ENCODE peak calls at places on chromosomes 16 and 17, in five cellular contexts. One of them, this sample, is unnamed.

GRCh38 chr16:23768581-23768980 is 13.8 kb downstream of the CHP2 start:
- DNase-seq in neuronal stem cell: no peak
- DNase-seq in IMR-90: no peak
- DNase-seq in trophoblast cell: no peak
- DNase-seq in H1: no peak
- DNase-seq in this sample: no peak

GRCh38 chr17:80825471-80826345 is 165.9 kb upstream of the CHMP6 start:
- DNase-seq in neuronal stem cell: no peak
- DNase-seq in IMR-90: no peak
- DNase-seq in trophoblast cell: peak; percentile 4
- DNase-seq in H1: no peak
- DNase-seq in this sample: no peak

GRCh38 chr17:59845595-59846390 is 47.0 kb downstream of the TUBD1 start:
- DNase-seq in neuronal stem cell: no peak
- DNase-seq in IMR-90: peak; percentile 89
- DNase-seq in trophoblast cell: peak; percentile 90
- DNase-seq in H1: no peak
- DNase-seq in this sample: peak; percentile 85

GRCh38 chr17:75152971-75153853 is 1.1 kb downstream of the JPT1 start:
- DNase-seq in neuronal stem cell: no peak
- DNase-seq in IMR-90: peak; percentile 28
- DNase-seq in trophoblast cell: peak; percentile 64
- DNase-seq in H1: no peak
- DNase-seq in this sample: peak; percentile 45

GRCh38 chr16:8739151-8739550 is 58.3 kb downstream of the TMEM186 start:
- DNase-seq in neuronal stem cell: no peak
- DNase-seq in IMR-90: no peak
- DNase-seq in trophoblast cell: no peak
- DNase-seq in H1: no peak
- DNase-seq in this sample: no peak

GRCh38 chr16:50393461-50394214 is 24.9 kb upstream of the BRD7 start:
- DNase-seq in neuronal stem cell: no peak
- DNase-seq in IMR-90: no peak
- DNase-seq in trophoblast cell: no peak
- DNase-seq in H1: no peak
- DNase-seq in this sample: no peak

GRCh38 chr17:73387746-73388577 is 76.2 kb upstream of the CDC42EP4 start:
- DNase-seq in neuronal stem cell: no peak
- DNase-seq in IMR-90: no peak
- DNase-seq in trophoblast cell: no peak
- DNase-seq in H1: no peak
- DNase-seq in this sample: no peak

GRCh38 chr16:71501562-71501961 is 12.4 kb upstream of the ZNF19 start:
- DNase-seq in neuronal stem cell: no peak
- DNase-seq in IMR-90: no peak
- DNase-seq in trophoblast cell: no peak
- DNase-seq in H1: no peak
- DNase-seq in this sample: no peak

GRCh38 chr16:79213214-79213613 is 387.3 kb downstream of the MAF start:
- DNase-seq in neuronal stem cell: no peak
- DNase-seq in IMR-90: no peak
- DNase-seq in trophoblast cell: peak; percentile 49
- DNase-seq in H1: no peak
- DNase-seq in this sample: no peak

GRCh38 chr17:9240659-9241370 is 219.5 kb downstream of the NTN1 start:
- DNase-seq in neuronal stem cell: no peak
- DNase-seq in IMR-90: peak; percentile 54
- DNase-seq in trophoblast cell: peak; percentile 60
- DNase-seq in H1: peak; percentile 25
- DNase-seq in this sample: peak; percentile 91

GRCh38 chr17:7849185-7850117 is 5.4 kb upstream of the TMEM88 start:
- DNase-seq in neuronal stem cell: no peak
- DNase-seq in IMR-90: no peak
- DNase-seq in trophoblast cell: peak; percentile 35
- DNase-seq in H1: no peak
- DNase-seq in this sample: no peak

GRCh38 chr16:86241681-86242080 is 268.6 kb upstream of the FOXF1 start:
- DNase-seq in neuronal stem cell: no peak
- DNase-seq in IMR-90: no peak
- DNase-seq in trophoblast cell: no peak
- DNase-seq in H1: no peak
- DNase-seq in this sample: no peak

GRCh38 chr17:80524150-80524712 is 20.4 kb upstream of the RPTOR start:
- DNase-seq in neuronal stem cell: no peak
- DNase-seq in IMR-90: no peak
- DNase-seq in trophoblast cell: no peak
- DNase-seq in H1: no peak
- DNase-seq in this sample: no peak

GRCh38 chr17:44607836-44608690 is 48.2 kb upstream of the MEIOC start:
- DNase-seq in neuronal stem cell: no peak
- DNase-seq in IMR-90: peak; percentile 74
- DNase-seq in trophoblast cell: no peak
- DNase-seq in H1: peak; percentile 31
- DNase-seq in this sample: no peak

GRCh38 chr17:47883589-47884426 is 12.2 kb upstream of the SP2 start:
- DNase-seq in neuronal stem cell: no peak
- DNase-seq in IMR-90: no peak
- DNase-seq in trophoblast cell: no peak
- DNase-seq in H1: no peak
- DNase-seq in this sample: no peak

GRCh38 chr16:69610356-69610755 is 44.6 kb downstream of the NFAT5 start:
- DNase-seq in neuronal stem cell: peak; percentile 35
- DNase-seq in IMR-90: no peak
- DNase-seq in trophoblast cell: peak; percentile 58
- DNase-seq in H1: no peak
- DNase-seq in this sample: no peak

GRCh38 chr16:46916980-46917379 is 32.8 kb downstream of the GPT2 start:
- DNase-seq in neuronal stem cell: no peak
- DNase-seq in IMR-90: peak; percentile 15
- DNase-seq in trophoblast cell: no peak
- DNase-seq in H1: no peak
- DNase-seq in this sample: peak; percentile 14

GRCh38 chr16:55502801-55503366 is 6.0 kb upstream of the LPCAT2 start:
- DNase-seq in neuronal stem cell: no peak
- DNase-seq in IMR-90: peak; percentile 93
- DNase-seq in trophoblast cell: peak; percentile 29
- DNase-seq in H1: no peak
- DNase-seq in this sample: peak; percentile 92

GRCh38 chr16:9035986-9036385 is 55.5 kb upstream of the HAPSTR1 start:
- DNase-seq in neuronal stem cell: no peak
- DNase-seq in IMR-90: no peak
- DNase-seq in trophoblast cell: peak; percentile 66
- DNase-seq in H1: no peak
- DNase-seq in this sample: no peak

GRCh38 chr16:3591436-3591803 is 14.2 kb upstream of the NLRC3 start:
- DNase-seq in neuronal stem cell: no peak
- DNase-seq in IMR-90: no peak
- DNase-seq in trophoblast cell: no peak
- DNase-seq in H1: no peak
- DNase-seq in this sample: no peak

GRCh38 chr16:53541326-53541725 is 38.3 kb upstream of the AKTIP start:
- DNase-seq in neuronal stem cell: no peak
- DNase-seq in IMR-90: peak; percentile 34
- DNase-seq in trophoblast cell: no peak
- DNase-seq in H1: no peak
- DNase-seq in this sample: no peak

GRCh38 chr17:27552467-27552779 is 78.6 kb upstream of the LGALS9 start:
- DNase-seq in neuronal stem cell: no peak
- DNase-seq in IMR-90: peak; percentile 72
- DNase-seq in trophoblast cell: peak; percentile 71
- DNase-seq in H1: no peak
- DNase-seq in this sample: peak; percentile 83

GRCh38 chr16:29712770-29713169 is 33.0 kb downstream of the C16orf54 start:
- DNase-seq in neuronal stem cell: no peak
- DNase-seq in IMR-90: no peak
- DNase-seq in trophoblast cell: no peak
- DNase-seq in H1: no peak
- DNase-seq in this sample: no peak

GRCh38 chr17:17020821-17021193 is 21.4 kb upstream of the MPRIP start:
- DNase-seq in neuronal stem cell: no peak
- DNase-seq in IMR-90: no peak
- DNase-seq in trophoblast cell: peak; percentile 83
- DNase-seq in H1: no peak
- DNase-seq in this sample: no peak

DNA sequence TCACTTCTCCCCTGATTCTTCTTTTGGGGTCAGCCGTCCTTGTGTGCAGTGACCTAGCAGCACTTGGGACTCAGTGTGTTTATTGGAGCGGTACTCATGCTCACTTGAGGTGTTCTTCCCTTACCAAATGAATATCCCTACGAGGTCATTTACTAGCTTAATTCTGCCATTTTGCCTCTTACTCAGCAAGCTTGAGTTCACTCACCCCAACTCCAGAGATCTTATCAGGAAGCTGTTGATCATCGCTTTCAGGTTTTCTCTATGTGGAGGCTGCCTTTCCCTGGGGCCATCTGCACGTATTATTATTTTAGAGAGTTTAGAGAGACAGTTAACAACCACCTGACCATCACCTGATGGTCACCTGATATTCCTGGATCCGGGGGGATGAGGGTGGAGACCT is 1466.0 kb upstream of the GOT2 start:
- DNase-seq in neuronal stem cell: no peak
- DNase-seq in IMR-90: no peak
- DNase-seq in trophoblast cell: no peak
- DNase-seq in H1: no peak
- DNase-seq in this sample: no peak
- H3K23ac ChIP-seq in neuronal stem cell: no peak overlapping the region
- H3K23ac ChIP-seq in IMR-90: no peak overlapping the region
- H3K23ac ChIP-seq in trophoblast cell: no peak overlapping the region
- H3K23ac ChIP-seq in H1: no peak overlapping the region
- H3K23ac ChIP-seq in this sample: no peak overlapping the region

GRCh38 chr16:67919618-67920210 is 11.9 kb downstream of the CTRL start:
- DNase-seq in neuronal stem cell: no peak
- DNase-seq in IMR-90: no peak
- DNase-seq in trophoblast cell: no peak
- DNase-seq in H1: no peak
- DNase-seq in this sample: no peak

GRCh38 chr16:67917852-67918236 is 13.8 kb downstream of the CTRL start:
- DNase-seq in neuronal stem cell: no peak
- DNase-seq in IMR-90: peak; percentile 93
- DNase-seq in trophoblast cell: peak; percentile 60
- DNase-seq in H1: no peak
- DNase-seq in this sample: peak; percentile 93

GRCh38 chr16:67915831-67916723 is 15.6 kb downstream of the CTRL start:
- DNase-seq in neuronal stem cell: no peak
- DNase-seq in IMR-90: peak; percentile 24
- DNase-seq in trophoblast cell: no peak
- DNase-seq in H1: no peak
- DNase-seq in this sample: no peak

GRCh38 chr16:67917140-67917851 is 14.4 kb downstream of the CTRL start:
- DNase-seq in neuronal stem cell: no peak
- DNase-seq in IMR-90: peak; percentile 35
- DNase-seq in trophoblast cell: no peak
- DNase-seq in H1: no peak
- DNase-seq in this sample: no peak

DNA sequence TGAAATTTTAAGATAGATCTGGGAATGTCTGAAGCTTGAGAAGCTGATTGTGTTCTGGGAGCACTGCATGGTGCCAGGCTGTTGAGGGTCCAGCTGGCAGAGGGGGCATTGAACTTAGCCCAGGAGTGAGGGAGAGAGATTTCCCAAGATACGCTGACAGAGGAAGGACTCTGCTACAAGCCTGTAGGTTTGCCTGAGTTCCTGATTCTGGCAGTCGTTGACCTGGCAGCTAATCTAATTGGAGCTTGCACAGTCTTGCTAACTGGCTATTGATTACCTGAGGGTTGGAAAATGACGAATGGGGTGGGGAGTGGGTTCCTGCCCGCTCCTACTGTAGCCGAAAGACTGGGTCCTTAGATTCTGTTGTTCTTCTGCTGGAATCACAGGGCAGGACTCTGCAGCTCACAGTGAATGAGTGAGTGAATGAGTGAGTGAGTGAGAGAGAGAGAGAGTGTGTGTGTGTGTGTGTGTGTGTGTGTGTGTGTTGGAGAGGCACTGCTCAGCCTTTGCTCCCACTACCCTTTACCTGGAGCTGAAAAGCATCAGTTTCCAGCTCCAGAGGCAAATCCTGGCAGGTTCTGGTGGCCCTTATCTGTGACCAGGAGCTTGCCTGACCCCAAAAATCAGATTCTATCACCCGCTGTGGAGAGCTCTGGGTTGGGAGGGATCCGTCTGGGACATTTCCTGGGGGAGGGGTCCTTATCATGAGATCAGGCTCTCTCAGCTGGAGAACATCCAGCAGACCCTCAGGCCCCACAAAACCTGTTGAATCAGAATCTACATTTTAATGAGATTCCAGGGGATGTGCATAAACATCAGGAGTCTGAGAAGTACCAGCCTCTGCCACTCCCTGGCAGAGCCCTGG is 16.7 kb downstream of the CTRL start:
- DNase-seq in neuronal stem cell: no peak
- DNase-seq in IMR-90: no peak
- DNase-seq in trophoblast cell: no peak
- DNase-seq in H1: no peak
- DNase-seq in this sample: no peak
- H3K18ac ChIP-seq in neuronal stem cell: no peak overlapping the region
- H3K18ac ChIP-seq in IMR-90: no peak overlapping the region
- H3K18ac ChIP-seq in trophoblast cell: no peak overlapping the region
- H3K18ac ChIP-seq in H1: peak overlapping the region; percentile 24
- H3K18ac ChIP-seq in this sample: no peak overlapping the region

GRCh38 chr16:87949071-87949744 is 2.0 kb upstream of the BANP start:
- DNase-seq in neuronal stem cell: no peak
- DNase-seq in IMR-90: no peak
- DNase-seq in trophoblast cell: peak; percentile 97
- DNase-seq in H1: no peak
- DNase-seq in this sample: no peak

GRCh38 chr16:87946596-87947350 is 4.5 kb upstream of the BANP start:
- DNase-seq in neuronal stem cell: no peak
- DNase-seq in IMR-90: no peak
- DNase-seq in trophoblast cell: no peak
- DNase-seq in H1: no peak
- DNase-seq in this sample: no peak

GRCh38 chr16:87947356-87948118 is 3.7 kb upstream of the BANP start:
- DNase-seq in neuronal stem cell: no peak
- DNase-seq in IMR-90: no peak
- DNase-seq in trophoblast cell: no peak
- DNase-seq in H1: no peak
- DNase-seq in this sample: no peak

GRCh38 chr16:87948119-87948545 is 3.1 kb upstream of the BANP start:
- DNase-seq in neuronal stem cell: no peak
- DNase-seq in IMR-90: no peak
- DNase-seq in trophoblast cell: peak; percentile 42
- DNase-seq in H1: no peak
- DNase-seq in this sample: no peak

DNA sequence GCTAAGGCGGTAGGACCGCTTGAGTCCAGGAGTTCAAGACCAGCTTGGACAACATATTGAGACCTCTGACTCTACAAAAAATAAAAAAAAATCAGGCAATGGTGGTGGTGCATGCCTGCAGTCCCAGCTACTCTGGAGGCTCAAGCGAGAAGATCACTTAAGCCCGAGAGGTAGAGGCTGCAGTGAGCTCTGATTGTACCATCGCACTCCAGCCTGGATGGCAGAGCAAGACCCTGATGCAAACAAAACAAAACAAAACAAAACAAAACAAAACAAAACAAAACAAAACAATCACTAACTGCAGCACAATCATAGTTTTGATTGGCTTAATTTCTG is 2.5 kb upstream of the BANP start:
- DNase-seq in neuronal stem cell: no peak
- DNase-seq in IMR-90: no peak
- DNase-seq in trophoblast cell: no peak
- DNase-seq in H1: no peak
- DNase-seq in this sample: no peak
- H2AFZ ChIP-seq in neuronal stem cell: peak overlapping the region; percentile 61
- H2AFZ ChIP-seq in IMR-90: no peak overlapping the region
- H2AFZ ChIP-seq in trophoblast cell: no peak overlapping the region
- H2AFZ ChIP-seq in H1: no peak overlapping the region
- H2AFZ ChIP-seq in this sample: no peak overlapping the region

GRCh38 chr17:19378416-19379293 is at the start of gene MAPK7:
- DNase-seq in neuronal stem cell: no peak
- DNase-seq in IMR-90: no peak
- DNase-seq in trophoblast cell: peak; percentile 14
- DNase-seq in H1: no peak
- DNase-seq in this sample: peak; percentile 22
- H3K23ac ChIP-seq in neuronal stem cell: peak within 1 kb of the TSS; percentile 43
- H3K23ac ChIP-seq in IMR-90: peak within 1 kb of the TSS; percentile 86
- H3K23ac ChIP-seq in trophoblast cell: no peak within 1 kb of the TSS
- H3K23ac ChIP-seq in H1: no peak within 1 kb of the TSS
- H3K23ac ChIP-seq in this sample: peak within 1 kb of the TSS; percentile 91